ENCODE peak calls at places on chromosomes 1 and 21, in eight cellular contexts. J, D, U, P, B, I, S and T are unnamed samples.

GRCh38 chr1:151891515-151891914 is 17.8 kb downstream of the THEM4 start:
- DNase-seq in B (no peak), S (no peak), P (no peak), I (no peak), D (no peak), J (no peak), U (no peak), T (no peak)

GRCh38 chr1:35929730-35930592 is 944 bp upstream of the AGO3 start:
- DNase-seq in J (peak; percentile 42), B (peak; percentile 60), S (peak; percentile 75), P (peak; percentile 71), I (peak; percentile 56), D (peak; percentile 55), U (peak; percentile 82), T (peak; percentile 55)

GRCh38 chr1:47893412-47893811 is 103.8 kb downstream of the TRABD2B start:
- DNase-seq in D (no peak), P (no peak), U (no peak), S (no peak), I (no peak), J (no peak), B (no peak), T (no peak)

GRCh38 chr1:248805905-248806304 is 19.8 kb downstream of the SH3BP5L start:
- DNase-seq in P (peak; percentile 20), U (peak; percentile 51), B (peak; percentile 42), S (no peak), D (no peak), J (no peak), I (no peak), T (no peak)

GRCh38 chr1:54404939-54405880 is 984 bp downstream of the SSBP3 start:
- DNase-seq in J (no peak), B (no peak), S (no peak), U (no peak), D (no peak), I (peak; percentile 42), P (peak; percentile 16), T (no peak)

GRCh38 chr1:234710381-234710780 is 100.4 kb upstream of the IRF2BP2 start:
- DNase-seq in B (no peak), I (no peak), U (no peak), D (no peak), P (no peak), J (no peak), S (no peak), T (peak; percentile 56)

GRCh38 chr1:60102691-60103090 is 29.1 kb upstream of the C1orf87 start:
- DNase-seq in J (no peak), P (no peak), U (no peak), B (no peak), S (no peak), I (no peak), D (no peak), T (no peak)

GRCh38 chr1:19033516-19033840 is 77.0 kb upstream of the IFFO2 start:
- DNase-seq in D (no peak), J (no peak), U (no peak), I (peak; percentile 43), B (no peak), P (no peak), S (no peak), T (no peak)

GRCh38 chr1:222777977-222778376 is 36.9 kb upstream of the DISP1 start:
- DNase-seq in U (no peak), P (peak; percentile 84), I (peak; percentile 68), S (no peak), D (no peak), J (peak; percentile 28), B (no peak), T (no peak)

GRCh38 chr21:34182436-34182835 is 109.1 kb downstream of the MRPS6 start:
- DNase-seq in B (no peak), S (no peak), J (no peak), I (no peak), D (no peak), U (no peak), P (no peak), T (no peak)

GRCh38 chr1:225440380-225440957 is 12.6 kb upstream of the LBR start:
- DNase-seq in D (no peak), J (no peak), S (peak; percentile 46), I (no peak), P (no peak), B (peak; percentile 59), U (no peak), T (peak; percentile 65)

GRCh38 chr1:150514260-150514659 is 1.3 kb upstream of the FALEC start:
- DNase-seq in J (no peak), S (no peak), I (no peak), P (no peak), U (no peak), D (no peak), B (no peak), T (no peak)

GRCh38 chr1:14756617-14757259 is 158.3 kb downstream of the KAZN start:
- DNase-seq in U (no peak), P (no peak), B (no peak), J (peak; percentile 31), D (no peak), S (no peak), I (peak; percentile 56), T (no peak)

GRCh38 chr1:86380257-86380861 is 15.8 kb downstream of the ODF2L start:
- DNase-seq in B (peak; percentile 17), I (peak; percentile 51), P (peak; percentile 90), D (no peak), U (peak; percentile 78), S (no peak), J (peak; percentile 86), T (no peak)

GRCh38 chr1:168135982-168136708 is 585 bp downstream of the GPR161 start:
- DNase-seq in S (no peak), J (peak; percentile 17), D (peak; percentile 47), I (peak; percentile 48), B (peak; percentile 43), U (no peak), P (peak; percentile 36), T (peak; percentile 64)

GRCh38 chr1:58924016-58924565 is 140.2 kb upstream of the JUN start:
- DNase-seq in S (peak; percentile 44), I (no peak), J (no peak), U (no peak), B (no peak), D (no peak), P (no peak), T (no peak)

GRCh38 chr1:10730985-10731384 is 65.5 kb downstream of the CASZ1 start:
- DNase-seq in S (no peak), P (peak; percentile 79), I (peak; percentile 86), B (no peak), D (peak; percentile 18), U (no peak), J (peak; percentile 69), T (no peak)

GRCh38 chr1:85200367-85200869 is 398 bp downstream of the SYDE2 start:
- DNase-seq in J (no peak), D (no peak), I (peak; percentile 36), U (no peak), S (peak; percentile 61), B (no peak), P (no peak), T (peak; percentile 56)
- H3K4me1 ChIP-seq in J (peaks cover 7% of the 10 kb centered on the region), D (peaks cover 67% of the 10 kb centered on the region), I (peaks cover 10% of the 10 kb centered on the region), U (no peaks in the 10 kb centered on the region), S (no peaks in the 10 kb centered on the region), B (peaks cover 37% of the 10 kb centered on the region), P (peaks cover 16% of the 10 kb centered on the region), T (no peaks in the 10 kb centered on the region)

DNA sequence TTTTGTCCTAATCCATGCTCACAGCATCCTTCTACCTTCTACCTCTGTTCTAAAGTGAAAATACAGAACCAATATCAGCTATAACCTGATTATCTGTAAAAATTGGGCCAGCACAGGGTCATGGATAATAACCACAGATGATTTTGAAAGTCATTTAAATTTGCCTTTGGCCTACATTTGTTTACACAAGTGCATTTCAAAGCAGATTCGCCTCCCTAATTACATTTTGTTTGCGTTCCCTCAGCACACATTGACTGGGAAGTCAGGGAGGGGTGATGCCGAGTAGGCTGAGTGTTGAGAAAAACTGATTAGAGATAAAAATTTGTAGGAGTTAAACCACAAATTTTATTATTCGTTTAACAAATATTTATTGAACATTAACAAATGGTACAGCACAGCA is 19.2 kb upstream of the RGS8 start:
- DNase-seq in B (no peak), I (no peak), S (no peak), J (no peak), U (no peak), D (no peak), P (no peak), T (no peak)
- H3K4me3 ChIP-seq in B (no peak overlapping the region), I (no peak overlapping the region), S (no peak overlapping the region), J (no peak overlapping the region), U (no peak overlapping the region), D (no peak overlapping the region), P (no peak overlapping the region), T (no peak overlapping the region)

GRCh38 chr1:202012544-202013478 is 2.4 kb downstream of the ELF3 start:
- DNase-seq in B (peak; percentile 32), I (no peak), U (no peak), J (no peak), D (no peak), S (no peak), P (no peak), T (peak; percentile 41)

GRCh38 chr1:202014915-202015676 is 4.7 kb downstream of the ELF3 start:
- DNase-seq in D (no peak), U (no peak), S (no peak), P (no peak), B (peak; percentile 45), I (peak; percentile 73), J (no peak), T (peak; percentile 44)

GRCh38 chr1:202013601-202014000 is 3.2 kb downstream of the ELF3 start:
- DNase-seq in P (no peak), J (no peak), U (no peak), S (no peak), I (no peak), B (no peak), D (no peak), T (peak; percentile 40)

GRCh38 chr1:202015677-202015952 is 5.2 kb downstream of the ELF3 start:
- DNase-seq in D (no peak), U (no peak), B (no peak), J (no peak), S (no peak), I (no peak), P (no peak), T (peak; percentile 46)

GRCh38 chr1:202014060-202014459 is 3.7 kb downstream of the ELF3 start:
- DNase-seq in I (no peak), J (no peak), P (no peak), S (no peak), D (no peak), B (no peak), U (no peak), T (no peak)
- H3K27ac ChIP-seq in I (no peak overlapping the region), J (no peak overlapping the region), P (no peak overlapping the region), S (no peak overlapping the region), D (peak overlapping the region; percentile 97), B (peak overlapping the region; percentile 95), U (no peak overlapping the region), T (peak overlapping the region; percentile 93)

DNA sequence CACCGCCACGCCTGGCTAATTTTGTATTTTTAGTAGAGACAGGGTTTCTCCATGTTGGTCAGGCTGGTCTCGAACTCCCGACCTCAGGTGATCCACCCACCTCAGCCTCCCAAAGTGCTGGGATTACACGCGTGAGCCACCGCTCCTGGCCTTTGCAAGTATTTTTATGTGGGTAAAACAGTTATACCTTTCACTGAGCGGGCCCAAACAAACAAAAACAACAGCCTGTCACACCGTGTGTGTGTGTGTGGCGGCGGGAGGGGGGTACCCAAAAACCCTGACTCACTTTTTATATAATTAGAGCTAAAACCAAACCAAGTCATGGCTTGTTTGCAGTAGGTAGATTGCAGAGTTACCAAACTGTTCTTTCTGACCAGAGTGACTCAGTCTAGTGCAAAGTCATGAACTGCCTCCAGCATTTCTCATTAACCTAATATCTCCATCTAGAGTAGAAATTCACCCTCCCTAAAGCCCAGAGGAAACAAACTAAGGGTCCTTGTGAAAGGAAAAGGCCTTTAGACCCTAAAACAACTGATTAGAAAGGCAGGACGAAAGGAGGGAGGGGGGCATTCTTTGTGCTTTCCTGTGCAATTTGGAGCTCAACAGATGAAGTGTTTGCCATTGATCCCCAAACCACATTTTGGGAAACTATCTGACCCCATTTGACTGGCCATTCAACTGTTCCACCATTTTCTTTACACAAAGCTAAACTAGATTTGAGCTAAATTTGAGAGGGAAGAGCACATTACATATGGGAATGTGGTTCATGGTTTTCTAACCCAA is 181.0 kb downstream of the DHRS3 start:
- DNase-seq in I (peak; percentile 95), P (peak; percentile 53), S (no peak), U (no peak), J (peak; percentile 84), D (no peak), B (no peak), T (no peak)
- H3K4me1 ChIP-seq in I (peaks cover 62% of the 10 kb centered on the region), P (peaks cover 19% of the 10 kb centered on the region), S (no peaks in the 10 kb centered on the region), U (peaks cover 6% of the 10 kb centered on the region), J (peaks cover 25% of the 10 kb centered on the region), D (peaks cover 35% of the 10 kb centered on the region), B (peaks cover 30% of the 10 kb centered on the region), T (peaks cover 7% of the 10 kb centered on the region)